ENCODE peak calls at places on chromosomes 2 and 18, in ten cellular contexts. L is stomach, Z is transverse colon, N is sigmoid colon, F is vagina, D is HepG2, U is endothelial cell of umbilical vein, R is K562, H is prostate gland, C is HCT116. W is an unnamed sample.

GRCh38 chr2:55232863-55233657 is 572 bp downstream of the RPS27A start:
- DNase-seq in L (peak; percentile 43), Z (peak; percentile 57), N (peak; percentile 75), F (no peak), D (no peak), U (peak; percentile 40), R (peak; percentile 46), H (no peak), C (no peak), W (no peak)

GRCh38 chr2:33274524-33274923 is 201.9 kb upstream of the RASGRP3 start:
- DNase-seq in L (no peak), Z (no peak), N (no peak), F (no peak), D (no peak), U (no peak), R (peak; percentile 40), H (no peak), C (no peak), W (no peak)

GRCh38 chr2:25188405-25188804 is 20.0 kb upstream of the POMC start:
- DNase-seq in L (no peak), Z (no peak), N (no peak), F (no peak), D (no peak), U (no peak), R (no peak), H (no peak), C (no peak), W (no peak)

GRCh38 chr2:202327887-202328286 is 48.2 kb upstream of the BMPR2 start:
- DNase-seq in L (no peak), Z (no peak), N (no peak), F (no peak), D (no peak), U (peak; percentile 42), R (no peak), H (no peak), C (no peak), W (no peak)

GRCh38 chr18:48780151-48781001 is 170.4 kb downstream of the SMAD7 start:
- DNase-seq in L (no peak), Z (no peak), N (no peak), F (no peak), D (no peak), U (peak; percentile 40), R (peak; percentile 15), H (no peak), C (no peak), W (no peak)

GRCh38 chr2:143128681-143129580 is at the start of gene ARHGAP15:
- DNase-seq in L (peak; percentile 27), Z (peak; percentile 39), N (no peak), F (no peak), D (no peak), U (no peak), R (peak; percentile 44), H (no peak), C (no peak), W (no peak)

GRCh38 chr18:79726721-79727120 is 47.1 kb downstream of the CTDP1 start:
- DNase-seq in L (no peak), Z (no peak), N (no peak), F (no peak), D (no peak), U (no peak), R (no peak), H (no peak), C (no peak), W (no peak)

GRCh38 chr2:30408961-30409387 is 38.1 kb upstream of the LCLAT1 start:
- DNase-seq in L (no peak), Z (no peak), N (no peak), F (no peak), D (no peak), U (no peak), R (no peak), H (no peak), C (no peak), W (no peak)

GRCh38 chr2:224442092-224442999 is 40.4 kb upstream of the FAM124B start:
- DNase-seq in L (no peak), Z (peak; percentile 14), N (no peak), F (no peak), D (no peak), U (peak; percentile 61), R (no peak), H (no peak), C (no peak), W (no peak)

GRCh38 chr2:135473567-135473966 is 57.5 kb downstream of the ZRANB3 start:
- DNase-seq in L (no peak), Z (no peak), N (no peak), F (no peak), D (peak; percentile 57), U (peak; percentile 42), R (peak; percentile 42), H (no peak), C (no peak), W (no peak)

GRCh38 chr2:173086518-173087213 is 11.0 kb downstream of the MAP3K20 start:
- DNase-seq in L (no peak), Z (no peak), N (no peak), F (no peak), D (no peak), U (no peak), R (no peak), H (peak; percentile 8), C (no peak), W (no peak)

GRCh38 chr2:235728401-235729181 is 234.7 kb downstream of the AGAP1 start:
- DNase-seq in L (no peak), Z (no peak), N (peak; percentile 70), F (no peak), D (no peak), U (no peak), R (no peak), H (no peak), C (no peak), W (no peak)

GRCh38 chr2:96832751-96833507 is 10.9 kb downstream of the ANKRD23 start:
- DNase-seq in L (peak; percentile 86), Z (no peak), N (peak; percentile 81), F (no peak), D (no peak), U (no peak), R (no peak), H (peak; percentile 85), C (no peak), W (peak; percentile 33)
- TF ChIP-seq CTCF in L (no peak), Z (no peak), N (no peak), F (no peak), D (no peak), U (no peak), R (no peak), H (no peak), C (no peak), W (no peak)

DNA sequence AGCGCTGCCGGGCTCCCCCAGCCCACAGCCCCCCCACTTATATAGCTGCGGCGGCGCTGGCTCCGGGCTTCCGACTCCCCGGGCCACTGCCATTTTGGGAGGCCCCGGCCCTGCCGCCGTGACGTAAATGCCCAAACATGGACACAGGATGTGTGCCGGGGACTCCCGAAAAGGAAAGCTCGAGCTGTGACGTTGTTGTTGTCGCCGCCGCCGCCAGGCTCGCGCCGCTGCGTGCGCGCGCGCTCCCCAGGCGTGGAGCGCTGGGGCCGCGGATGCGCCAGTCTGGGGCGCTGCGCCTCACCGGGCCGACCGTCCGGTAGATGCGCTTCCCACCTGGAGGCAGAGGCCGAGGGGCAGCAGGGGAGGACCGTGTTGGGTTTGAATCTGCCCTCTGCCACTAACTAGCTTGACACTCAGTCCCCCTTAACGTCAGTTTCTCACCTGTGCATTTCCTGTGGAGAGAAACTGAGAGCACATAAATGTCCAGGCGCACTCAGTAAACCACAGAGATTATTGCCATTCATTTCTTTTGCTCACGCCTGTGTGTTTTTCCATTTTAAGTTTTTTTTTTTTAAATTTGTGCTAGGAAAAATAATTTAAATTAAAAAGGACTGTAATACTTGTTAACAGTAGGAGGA is at the start of gene EGR4:
- DNase-seq in L (peak; percentile 57), Z (peak; percentile 55), N (peak; percentile 67), F (no peak), D (peak; percentile 70), U (peak; percentile 28), R (peak; percentile 66), H (peak; percentile 37), C (peak; percentile 64), W (peak; percentile 41)
- TF ChIP-seq POLR2AphosphoS5 in L (no peak), Z (no peak), N (no peak), F (no peak), D (no peak), U (no peak), R (no peak), H (no peak), C (peak; percentile 75), W (no peak)

GRCh38 chr18:8798996-8799395 is 93.6 kb downstream of the MTCL1 start:
- DNase-seq in L (peak; percentile 51), Z (peak; percentile 65), N (no peak), F (no peak), D (no peak), U (no peak), R (no peak), H (no peak), C (no peak), W (no peak)
- H3K4me1 ChIP-seq in L (peaks cover 72% of the 10 kb centered on the region), Z (peaks cover 36% of the 10 kb centered on the region), N (peaks cover 75% of the 10 kb centered on the region), F (peaks cover 5% of the 10 kb centered on the region), D (peaks cover 41% of the 10 kb centered on the region), U (peaks cover 60% of the 10 kb centered on the region), R (peaks cover 11% of the 10 kb centered on the region), H (no peaks in the 10 kb centered on the region), C (peaks cover 86% of the 10 kb centered on the region), W (no peaks in the 10 kb centered on the region)

DNA sequence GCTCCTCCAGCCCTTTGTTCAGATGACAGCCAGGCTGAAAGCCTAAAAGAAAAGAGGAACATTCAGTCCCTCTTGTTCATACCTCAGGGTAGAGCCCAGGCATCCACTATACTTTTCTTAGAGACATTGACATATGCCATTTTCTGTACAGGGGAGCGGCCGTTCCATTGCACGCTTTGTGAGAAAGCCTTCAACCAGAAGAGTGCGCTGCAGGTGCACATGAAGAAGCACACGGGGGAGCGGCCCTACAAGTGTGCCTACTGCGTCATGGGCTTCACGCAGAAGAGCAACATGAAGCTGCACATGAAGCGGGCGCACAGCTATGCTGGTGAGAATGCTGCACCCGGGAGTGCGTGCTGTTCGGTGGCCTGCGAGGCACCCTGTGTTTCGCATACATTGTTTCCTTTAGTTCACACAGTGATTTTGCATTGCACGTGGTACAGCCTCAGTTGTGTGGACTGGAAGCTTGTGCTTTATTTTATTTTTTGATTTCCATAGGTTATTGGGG is 138.2 kb downstream of the ZNF236 start:
- DNase-seq in L (no peak), Z (no peak), N (no peak), F (no peak), D (no peak), U (no peak), R (no peak), H (no peak), C (no peak), W (no peak)
- TF ChIP-seq CTCF in L (no peak), Z (no peak), N (no peak), F (no peak), D (no peak), U (no peak), R (no peak), H (no peak), C (no peak), W (no peak)

GRCh38 chr18:63185979-63186378 is 133.6 kb downstream of the BCL2 start:
- DNase-seq in L (no peak), Z (no peak), N (no peak), F (no peak), D (no peak), U (no peak), R (no peak), H (no peak), C (no peak), W (no peak)
- TF ChIP-seq POLR2AphosphoS5 in L (no peak), Z (peak; percentile 50), N (peak; percentile 61), F (no peak), D (no peak), U (no peak), R (no peak), H (no peak), C (no peak), W (no peak)

GRCh38 chr18:33326975-33327374 is 113.5 kb downstream of the CCDC178 start:
- DNase-seq in L (no peak), Z (no peak), N (no peak), F (no peak), D (no peak), U (no peak), R (no peak), H (no peak), C (no peak), W (no peak)
- H3K4me1 ChIP-seq in L (no peaks in the 10 kb centered on the region), Z (no peaks in the 10 kb centered on the region), N (no peaks in the 10 kb centered on the region), F (no peaks in the 10 kb centered on the region), D (no peaks in the 10 kb centered on the region), U (no peaks in the 10 kb centered on the region), R (no peaks in the 10 kb centered on the region), H (no peaks in the 10 kb centered on the region), C (no peaks in the 10 kb centered on the region), W (no peaks in the 10 kb centered on the region)

W was measured in breast epithelium.